ENCODE peak calls at places on chromosomes 1 and 21, in eight cellular contexts. S is A549, W is suprapubic skin, F is stomach, H is K562, C is transverse colon, T is ovary, Q is H1. K is an unnamed sample.
A peak's percentile ranks its signal among the peaks of the same experiment; 100 is the strongest.

GRCh38 chr1:192730206-192730605 is 78.6 kb upstream of the RGS2 start:
- DNase-seq in S (no peak), W (no peak), F (no peak), H (no peak), C (no peak), T (no peak), Q (no peak), K (no peak)

GRCh38 chr1:156852414-156852874 is 6.5 kb downstream of the INSRR start:
- DNase-seq in S (peak; percentile 27), W (no peak), F (peak; percentile 71), H (no peak), C (peak; percentile 34), T (peak; percentile 71), Q (no peak), K (peak; percentile 75)

GRCh38 chr1:13617108-13617507 is 33.5 kb downstream of the PDPN start:
- DNase-seq in S (no peak), W (peak; percentile 4), F (no peak), H (no peak), C (no peak), T (no peak), Q (no peak), K (no peak)

GRCh38 chr1:228941673-228942072 is 206.4 kb downstream of the RHOU start:
- DNase-seq in S (no peak), W (no peak), F (no peak), H (no peak), C (no peak), T (no peak), Q (no peak), K (no peak)

GRCh38 chr1:204618148-204618760 is 67.3 kb downstream of the LRRN2 start:
- DNase-seq in S (no peak), W (no peak), F (no peak), H (no peak), C (no peak), T (no peak), Q (no peak), K (no peak)

GRCh38 chr21:15839026-15839425 is 109.2 kb downstream of the USP25 start:
- DNase-seq in S (no peak), W (no peak), F (no peak), H (no peak), C (no peak), T (no peak), Q (no peak), K (no peak)

GRCh38 chr1:18468570-18468969 is 12.2 kb upstream of the KLHDC7A start:
- DNase-seq in S (no peak), W (no peak), F (no peak), H (no peak), C (no peak), T (no peak), Q (no peak), K (no peak)

GRCh38 chr1:28864695-28865094 is 49.7 kb upstream of the EPB41 start:
- DNase-seq in S (no peak), W (no peak), F (no peak), H (no peak), C (no peak), T (no peak), Q (no peak), K (no peak)

GRCh38 chr1:21793104-21793503 is 10.2 kb upstream of the USP48 start:
- DNase-seq in S (no peak), W (no peak), F (no peak), H (no peak), C (no peak), T (no peak), Q (no peak), K (no peak)

GRCh38 chr1:174682419-174683008 is 234.8 kb downstream of the GPR52 start:
- DNase-seq in S (no peak), W (no peak), F (no peak), H (no peak), C (no peak), T (no peak), Q (no peak), K (no peak)

GRCh38 chr1:80367058-80367457 is 1360.5 kb upstream of the ADGRL4 start:
- DNase-seq in S (no peak), W (no peak), F (no peak), H (no peak), C (no peak), T (no peak), Q (no peak), K (no peak)

GRCh38 chr1:228830954-228831481 is 95.7 kb downstream of the RHOU start:
- DNase-seq in S (no peak), W (no peak), F (no peak), H (no peak), C (no peak), T (no peak), Q (no peak), K (no peak)

GRCh38 chr1:120178799-120179419 is 2.6 kb upstream of the SEC22B start:
- DNase-seq in S (no peak), W (no peak), F (no peak), H (peak; percentile 5), C (no peak), T (no peak), Q (no peak), K (no peak)

GRCh38 chr1:243945727-243946126 is 95.7 kb upstream of the AKT3 start:
- DNase-seq in S (no peak), W (no peak), F (no peak), H (no peak), C (no peak), T (no peak), Q (no peak), K (no peak)

GRCh38 chr1:243946253-243946652 is 96.2 kb upstream of the AKT3 start:
- DNase-seq in S (no peak), W (no peak), F (no peak), H (no peak), C (no peak), T (no peak), Q (no peak), K (no peak)

GRCh38 chr1:243943671-243944428 is 93.8 kb upstream of the AKT3 start:
- DNase-seq in S (peak; percentile 83), W (no peak), F (no peak), H (no peak), C (no peak), T (no peak), Q (no peak), K (no peak)

GRCh38 chr1:243944429-243945160 is 94.6 kb upstream of the AKT3 start:
- DNase-seq in S (peak; percentile 88), W (no peak), F (no peak), H (no peak), C (no peak), T (no peak), Q (peak; percentile 49), K (no peak)

DNA sequence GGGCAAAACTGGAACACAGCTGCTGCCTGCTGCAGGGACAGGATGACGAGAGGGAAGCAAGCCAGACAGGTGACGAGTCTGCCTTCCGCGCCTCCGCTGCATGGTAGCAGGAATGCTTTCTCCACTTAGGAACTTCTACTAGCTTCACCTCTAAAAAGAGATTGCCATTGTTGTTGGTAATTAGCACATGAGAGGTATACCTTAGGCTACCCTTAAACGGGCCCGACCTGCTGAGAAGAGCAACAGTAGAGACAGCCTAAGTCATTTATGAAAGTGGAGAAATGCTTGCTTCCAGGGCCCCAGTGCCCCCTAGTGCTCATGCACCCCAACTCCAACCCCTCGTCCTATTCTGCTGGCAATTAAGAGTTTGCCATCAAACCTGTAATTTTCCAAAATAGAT is 96.9 kb upstream of the AKT3 start:
- DNase-seq in S (peak; percentile 45), W (no peak), F (no peak), H (peak; percentile 41), C (no peak), T (no peak), Q (peak; percentile 77), K (no peak)
- TF ChIP-seq EP300 in S (no peak), W (no peak), F (no peak), H (no peak), C (no peak), T (no peak), Q (no peak), K (no peak)

DNA sequence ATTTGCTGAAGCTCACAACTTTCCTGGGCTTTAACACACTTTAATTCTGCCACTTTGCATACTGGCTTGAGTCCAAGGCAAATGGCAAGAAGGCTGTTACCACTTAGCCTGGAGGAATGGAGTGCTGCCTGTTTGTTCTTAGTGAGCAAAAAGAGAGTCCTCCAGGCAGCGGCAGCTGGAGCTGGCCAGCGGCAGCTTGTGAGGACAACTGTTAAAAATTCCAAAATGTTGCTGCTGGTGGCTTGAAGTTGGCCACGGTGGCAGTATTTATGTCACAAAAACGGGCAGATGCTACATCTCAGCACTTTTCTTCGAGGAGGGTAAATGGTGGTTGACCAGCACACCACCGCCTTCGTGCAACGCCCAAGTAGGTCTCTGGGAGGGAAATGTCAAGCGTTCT is 27.3 kb downstream of the STPG1 start:
- DNase-seq in S (no peak), W (peak; percentile 62), F (no peak), H (no peak), C (no peak), T (no peak), Q (no peak), K (peak; percentile 63)
- TF ChIP-seq EP300 in S (no peak), W (no peak), F (no peak), H (no peak), C (no peak), T (no peak), Q (no peak), K (no peak)

GRCh38 chr1:82391712-82392111 is 591.0 kb downstream of the ADGRL2 start:
- DNase-seq in S (no peak), W (no peak), F (no peak), H (no peak), C (no peak), T (no peak), Q (no peak), K (no peak)

GRCh38 chr1:82387070-82387366 is 586.3 kb downstream of the ADGRL2 start:
- DNase-seq in S (no peak), W (no peak), F (no peak), H (no peak), C (no peak), T (no peak), Q (no peak), K (no peak)

GRCh38 chr1:82390627-82391026 is 589.9 kb downstream of the ADGRL2 start:
- DNase-seq in S (no peak), W (no peak), F (no peak), H (no peak), C (no peak), T (no peak), Q (no peak), K (no peak)

GRCh38 chr1:82386365-82387069 is 585.8 kb downstream of the ADGRL2 start:
- DNase-seq in S (no peak), W (no peak), F (no peak), H (no peak), C (no peak), T (no peak), Q (no peak), K (no peak)

GRCh38 chr1:82388679-82389078 is 587.9 kb downstream of the ADGRL2 start:
- DNase-seq in S (no peak), W (no peak), F (no peak), H (no peak), C (no peak), T (no peak), Q (no peak), K (no peak)
- TF ChIP-seq EP300 in S (no peak), W (no peak), F (no peak), H (no peak), C (no peak), T (no peak), Q (no peak), K (no peak)

DNA sequence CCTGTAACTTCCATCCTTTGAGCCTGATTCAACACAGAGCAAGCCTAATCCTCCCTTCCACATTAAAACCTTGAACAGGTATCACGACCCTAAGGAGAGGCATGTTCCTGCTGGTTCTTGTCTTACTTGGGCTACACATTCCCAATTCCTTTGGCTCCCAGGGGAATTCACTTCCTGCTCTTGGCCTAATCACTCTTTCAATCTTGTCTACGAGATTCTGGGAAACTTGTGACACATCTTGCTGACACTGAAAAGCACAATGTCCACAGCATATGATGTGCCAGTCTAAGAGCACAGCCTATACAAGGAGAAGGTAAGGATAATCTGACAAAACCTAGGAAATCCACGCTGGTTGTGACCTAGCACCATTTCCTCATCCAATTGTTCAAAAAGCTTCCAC is 163.9 kb downstream of the GABPA start:
- DNase-seq in S (no peak), W (no peak), F (no peak), H (no peak), C (no peak), T (no peak), Q (no peak), K (no peak)
- TF ChIP-seq EP300 in S (no peak), W (no peak), F (no peak), H (no peak), C (no peak), T (no peak), Q (no peak), K (no peak)